ENCODE peak calls at places on chromosomes 4 and X, in eight cellular contexts. V is suprapubic skin, I is sigmoid colon, Y is transverse colon, O is stomach, J is upper lobe of left lung, P is breast epithelium, A is K562. G is an unnamed sample.

GRCh38 chr4:108135549-108136209 is 33.1 kb downstream of the LEF1 start:
- DNase-seq in A (peak), O (no peak), V (no peak), J (no peak), I (no peak), Y (no peak), P (peak), G (no peak)

GRCh38 chrX:153727108-153727931 is 2.7 kb downstream of the ABCD1 start:
- DNase-seq in P (no peak), Y (peak), J (peak), A (no peak), I (peak), V (no peak), O (peak), G (peak)

GRCh38 chr4:150789864-150790263 is 207.9 kb downstream of the MAB21L2 start:
- DNase-seq in O (no peak), J (no peak), I (no peak), P (no peak), A (no peak), V (no peak), Y (no peak), G (peak)

GRCh38 chr4:152161676-152162330 is 374.1 kb downstream of the FBXW7 start:
- DNase-seq in A (no peak), Y (no peak), J (no peak), V (no peak), P (no peak), I (no peak), O (no peak), G (peak)

GRCh38 chrX:56802921-56803848 is 74.1 kb downstream of the NBDY start:
- DNase-seq in I (peak), O (peak), V (no peak), Y (peak), A (peak), P (peak), J (peak), G (peak)

GRCh38 chr4:119138046-119138445 is 2.4 kb downstream of the MYOZ2 start:
- DNase-seq in Y (no peak), I (no peak), V (no peak), O (no peak), J (no peak), A (no peak), P (no peak), G (no peak)

GRCh38 chr4:85825937-85826678 is 351.2 kb downstream of the ARHGAP24 start:
- DNase-seq in O (peak), Y (peak), I (no peak), P (no peak), A (no peak), J (peak), V (no peak), G (peak)

GRCh38 chrX:73977542-73978169 is 326.3 kb upstream of the ZCCHC13 start:
- DNase-seq in J (no peak), P (no peak), A (no peak), Y (no peak), V (no peak), I (no peak), O (no peak), G (no peak)

GRCh38 chr4:7844247-7844991 is 95.2 kb downstream of the AFAP1 start:
- DNase-seq in I (peak), O (peak), Y (peak), P (no peak), A (peak), V (peak), J (peak), G (peak)

GRCh38 chr4:130141651-130142050 is 1045.7 kb downstream of the C4orf33 start:
- DNase-seq in J (no peak), Y (no peak), O (no peak), V (no peak), P (no peak), I (no peak), A (no peak), G (no peak)

GRCh38 chr4:184843984-184844554 is 18.3 kb upstream of the ACSL1 start:
- DNase-seq in V (no peak), P (no peak), A (peak), J (no peak), Y (no peak), I (no peak), O (no peak), G (no peak)

GRCh38 chr4:77156533-77156911 is 485 bp upstream of the CCNG2 start:
- DNase-seq in V (peak), J (peak), I (peak), O (peak), A (peak), Y (peak), P (peak), G (peak)

GRCh38 chr4:150853882-150854281 is 161.2 kb downstream of the LRBA start:
- DNase-seq in P (no peak), Y (no peak), O (no peak), A (no peak), J (no peak), V (no peak), I (no peak), G (no peak)

GRCh38 chr4:26792639-26793038 is 68.0 kb upstream of the STIM2 start:
- DNase-seq in V (no peak), O (no peak), J (no peak), Y (no peak), P (no peak), I (no peak), A (no peak), G (no peak)

GRCh38 chr4:92198711-92199110 is 105.1 kb upstream of the GRID2 start:
- DNase-seq in O (no peak), J (no peak), Y (no peak), P (no peak), I (no peak), A (no peak), V (no peak), G (no peak)

GRCh38 chr4:74258949-74259348 is 49.3 kb upstream of the EPGN start:
- DNase-seq in I (no peak), V (no peak), Y (peak), P (no peak), J (no peak), O (peak), A (no peak), G (peak)

GRCh38 chr4:10701702-10702460 is 17.3 kb upstream of the CLNK start:
- DNase-seq in P (no peak), O (no peak), I (no peak), V (no peak), J (no peak), A (no peak), Y (no peak), G (no peak)

GRCh38 chrX:7154040-7154597 is 6.2 kb upstream of the PUDP start:
- DNase-seq in O (no peak), A (no peak), P (no peak), V (no peak), J (no peak), Y (no peak), I (no peak), G (no peak)

GRCh38 chrX:154123241-154124219 is 20.5 kb upstream of the OPN1LW start:
- DNase-seq in A (peak), P (no peak), O (peak), I (no peak), V (no peak), J (peak), Y (peak), G (peak)

GRCh38 chr4:11252149-11252548 is 176.5 kb downstream of the HS3ST1 start:
- DNase-seq in P (no peak), I (no peak), V (no peak), J (no peak), Y (no peak), A (no peak), O (no peak), G (no peak)

GRCh38 chrX:10166731-10167149 is 10.0 kb downstream of the CLCN4 start:
- DNase-seq in P (no peak), Y (no peak), I (no peak), J (peak), A (no peak), V (no peak), O (peak), G (no peak)

GRCh38 chrX:10166248-10166716 is 9.5 kb downstream of the CLCN4 start:
- DNase-seq in J (no peak), V (no peak), O (no peak), Y (no peak), I (no peak), A (peak), P (no peak), G (no peak)

GRCh38 chrX:10164879-10165278 is 8.1 kb downstream of the CLCN4 start:
- DNase-seq in P (no peak), V (no peak), J (no peak), O (no peak), I (no peak), A (no peak), Y (no peak), G (no peak)

GRCh38 chrX:10167573-10167972 is 10.8 kb downstream of the CLCN4 start:
- DNase-seq in J (no peak), Y (no peak), A (no peak), I (no peak), V (no peak), P (no peak), O (no peak), G (no peak)

GRCh38 chrX:10165580-10166247 is 8.9 kb downstream of the CLCN4 start:
- DNase-seq in A (peak), Y (no peak), P (no peak), V (no peak), J (no peak), I (no peak), O (peak), G (no peak)
- TF ChIP-seq POLR2A in A (no peak), Y (no peak), P (no peak), V (no peak), J (no peak), I (no peak), O (no peak), G (no peak)

GRCh38 chr4:155179216-155179615 is 29.2 kb upstream of the NPY2R start:
- DNase-seq in P (no peak), J (no peak), I (no peak), Y (no peak), O (no peak), V (no peak), A (no peak), G (peak)

GRCh38 chr4:155170569-155170968 is 37.9 kb upstream of the NPY2R start:
- DNase-seq in V (no peak), I (no peak), Y (no peak), J (no peak), O (no peak), P (no peak), A (no peak), G (no peak)

GRCh38 chr4:155173371-155173770 is 35.1 kb upstream of the NPY2R start:
- DNase-seq in O (no peak), J (no peak), V (no peak), A (no peak), P (no peak), I (no peak), Y (no peak), G (no peak)

DNA sequence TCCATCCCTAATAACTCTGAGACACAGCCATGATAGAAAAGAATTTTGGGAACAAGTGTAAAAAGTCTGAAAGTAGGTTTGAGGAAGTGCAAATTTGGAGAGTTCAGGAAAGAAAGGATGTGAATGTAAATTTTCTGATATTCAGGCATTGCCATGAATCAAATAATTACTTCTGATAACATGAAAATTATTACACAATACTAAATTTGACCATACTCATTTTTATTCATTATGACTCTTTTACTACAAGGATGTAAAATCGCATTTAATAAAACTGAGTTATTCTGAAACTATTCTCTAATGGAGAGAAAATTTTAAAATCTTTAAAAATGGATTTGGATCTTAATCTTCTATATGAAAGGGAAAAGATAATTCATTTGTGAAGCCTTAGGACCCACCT is 33.8 kb upstream of the NPY2R start:
- DNase-seq in V (no peak), P (no peak), O (no peak), I (no peak), Y (no peak), A (no peak), J (no peak), G (no peak)
- TF ChIP-seq POLR2AphosphoS5 in V (no peak), P (no peak), O (no peak), I (no peak), Y (no peak), A (no peak), J (no peak), G (no peak)

GRCh38 chrX:15511563-15511962 is 11.0 kb downstream of the BMX start:
- DNase-seq in P (no peak), O (no peak), A (no peak), I (no peak), Y (no peak), V (no peak), J (no peak), G (peak)

GRCh38 chrX:15514279-15514678 is 13.7 kb downstream of the BMX start:
- DNase-seq in I (no peak), P (no peak), A (peak), V (no peak), Y (no peak), J (no peak), O (no peak), G (no peak)

GRCh38 chrX:15512401-15512965 is 11.9 kb downstream of the BMX start:
- DNase-seq in I (no peak), P (no peak), A (no peak), Y (no peak), V (no peak), O (no peak), J (no peak), G (no peak)

GRCh38 chrX:15515931-15516330 is 15.3 kb downstream of the BMX start:
- DNase-seq in P (no peak), V (no peak), I (no peak), O (no peak), J (no peak), A (peak), Y (no peak), G (peak)
- H3K27ac ChIP-seq in P (no peak), V (no peak), I (no peak), O (no peak), J (no peak), A (peak), Y (no peak), G (peak)

GRCh38 chrX:97400492-97400891 is 516.8 kb downstream of the RPA4 start:
- DNase-seq in P (no peak), I (no peak), J (no peak), A (no peak), O (no peak), Y (no peak), V (no peak), G (no peak)

GRCh38 chrX:97401154-97401553 is 517.4 kb downstream of the RPA4 start:
- DNase-seq in I (no peak), P (no peak), J (no peak), O (no peak), Y (no peak), A (no peak), V (no peak), G (no peak)

GRCh38 chrX:97397371-97397770 is 513.7 kb downstream of the RPA4 start:
- DNase-seq in A (no peak), P (no peak), V (no peak), J (no peak), I (no peak), O (no peak), Y (no peak), G (no peak)

GRCh38 chrX:97398030-97398551 is 514.4 kb downstream of the RPA4 start:
- DNase-seq in J (no peak), V (no peak), P (no peak), Y (no peak), O (no peak), I (no peak), A (no peak), G (no peak)

GRCh38 chrX:97399400-97399799 is 515.7 kb downstream of the RPA4 start:
- DNase-seq in A (no peak), Y (no peak), P (no peak), I (no peak), J (no peak), O (no peak), V (no peak), G (peak)
- TF ChIP-seq POLR2A in A (no peak), Y (no peak), P (no peak), I (no peak), J (no peak), O (no peak), V (no peak), G (no peak)

DNA sequence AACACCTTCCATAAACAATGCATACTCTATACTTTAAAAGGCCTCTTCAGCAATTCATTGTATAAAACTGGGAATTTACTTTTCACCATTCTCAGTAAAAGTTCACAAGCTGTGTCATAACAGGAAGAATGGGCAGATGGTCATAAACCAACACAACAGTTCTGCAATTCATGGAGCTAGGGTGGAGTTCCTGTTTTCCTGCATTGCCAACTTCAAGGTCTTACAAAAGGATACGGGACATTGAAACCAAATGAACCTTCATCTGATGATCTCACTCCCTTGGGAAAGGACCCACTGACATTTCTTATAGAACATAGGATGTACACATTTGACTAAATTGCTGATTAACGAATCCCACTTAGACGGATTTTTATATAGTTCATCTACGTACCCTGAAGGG is 4.1 kb downstream of the KDR start:
- DNase-seq in Y (no peak), P (no peak), J (no peak), I (no peak), V (no peak), O (no peak), A (no peak), G (peak)
- TF ChIP-seq POLR2AphosphoS5 in Y (no peak), P (no peak), J (peak), I (no peak), V (no peak), O (no peak), A (no peak), G (no peak)

GRCh38 chr4:6692379-6692778 is 1.3 kb upstream of the S100P start:
- DNase-seq in I (no peak), J (no peak), A (no peak), V (no peak), O (no peak), P (no peak), Y (no peak), G (no peak)
- H3K27ac ChIP-seq in I (no peak), J (no peak), A (peak), V (peak), O (peak), P (peak), Y (no peak), G (no peak)

GRCh38 chrX:151974336-151975227 is at the start of gene GABRE:
- DNase-seq in Y (peak), V (no peak), P (no peak), A (peak), O (peak), I (peak), J (peak), G (peak)
- TF ChIP-seq POLR2A in Y (peak), V (no peak), P (peak), A (peak), O (no peak), I (peak), J (peak), G (peak)

DNA sequence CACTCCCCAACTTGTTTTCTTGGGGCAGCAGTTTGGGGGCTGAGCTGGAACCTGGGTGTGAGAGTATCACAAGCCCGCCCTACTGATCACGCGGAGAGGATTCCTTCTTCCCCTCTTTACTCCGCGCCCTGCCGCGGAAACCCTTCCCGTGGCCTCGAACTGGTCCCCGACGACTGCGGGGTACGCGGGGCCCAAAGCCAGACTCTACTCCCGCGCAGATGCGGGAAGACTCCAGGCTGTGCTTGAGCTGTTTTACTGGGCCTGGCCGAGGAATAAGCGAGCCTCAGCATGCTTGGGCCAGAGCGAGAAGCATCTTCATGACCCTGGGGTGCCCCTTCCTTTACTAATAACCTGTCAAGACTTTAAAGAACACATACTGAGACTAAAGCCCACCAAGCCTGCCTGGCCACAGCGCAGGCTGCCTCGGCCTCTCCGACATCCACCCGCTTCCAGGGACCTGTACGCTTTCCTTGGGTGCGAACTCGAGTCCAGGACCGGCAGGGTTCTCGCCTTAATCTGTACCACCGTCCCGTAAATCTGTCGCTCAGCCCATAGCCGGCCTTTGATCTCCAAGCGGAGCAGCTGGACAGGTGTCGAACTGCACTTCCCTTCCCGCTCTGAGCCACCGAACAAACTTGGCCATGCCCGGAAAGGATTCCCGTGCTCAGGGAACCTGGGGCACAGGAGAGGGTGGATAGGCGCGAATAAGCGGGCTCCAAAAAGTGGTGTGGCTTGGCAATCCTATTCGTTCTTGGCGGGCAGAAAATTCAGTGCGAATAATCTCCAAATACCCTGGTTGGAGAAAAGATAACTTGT is 55.0 kb upstream of the TMEM33 start:
- DNase-seq in I (no peak), Y (no peak), P (no peak), O (no peak), J (no peak), V (no peak), A (no peak), G (no peak)
- TF ChIP-seq POLR2AphosphoS5 in I (no peak), Y (no peak), P (no peak), O (no peak), J (no peak), V (no peak), A (no peak), G (no peak)

G was measured in endothelial cell of umbilical vein.